ENCODE peak calls at places on chromosomes 11 and 22, in ten cellular contexts. M is activated CD8-positive, alpha-beta memory T cell treated with anti-CD3 and anti-CD28 coated beads for 24 hours; F is activated CD4-positive, CD25-positive, alpha-beta regulatory T cell; O is HEK293T; Q is NCI-H1417; E is lower leg skin; A is EH; X is neuronal stem cell; B is KG1; D is A549. H is an unnamed sample.

GRCh38 chr11:28343304-28344233 is 235.4 kb downstream of the METTL15 start:
- DNase-seq in Q (no peak), M (no peak), O (no peak), B (peak), D (peak), A (peak), X (no peak), F (no peak), E (no peak), H (no peak)

GRCh38 chr11:131408011-131408640 is 37.7 kb downstream of the NTM start:
- DNase-seq in M (no peak), X (no peak), F (no peak), A (peak), D (peak), O (peak), E (peak), B (peak), Q (peak), H (peak)

GRCh38 chr11:131544591-131544990 is 174.2 kb downstream of the NTM start:
- DNase-seq in B (no peak), E (no peak), F (no peak), A (no peak), M (no peak), D (no peak), X (no peak), O (no peak), Q (no peak), H (no peak)

GRCh38 chr11:68914761-68915160 is 11.1 kb downstream of the IGHMBP2 start:
- DNase-seq in D (no peak), A (no peak), E (no peak), B (no peak), M (no peak), Q (no peak), F (no peak), O (no peak), X (no peak), H (no peak)

GRCh38 chr22:19122752-19123492 is 710 bp upstream of the DGCR2 start:
- DNase-seq in X (no peak), O (peak), D (peak), E (no peak), M (no peak), Q (no peak), B (no peak), F (no peak), A (peak), H (no peak)

GRCh38 chr11:19795082-19795481 is 82.4 kb downstream of the NAV2 start:
- DNase-seq in E (no peak), A (peak), D (no peak), M (no peak), O (no peak), Q (no peak), X (no peak), F (no peak), B (no peak), H (no peak)

GRCh38 chr22:45420539-45420938 is 7.0 kb downstream of the RIBC2 start:
- DNase-seq in A (no peak), E (no peak), D (no peak), X (no peak), F (no peak), O (no peak), Q (no peak), M (no peak), B (no peak), H (no peak)

GRCh38 chr11:79648766-79649545 is 208.1 kb upstream of the TENM4 start:
- DNase-seq in D (no peak), A (no peak), E (no peak), X (no peak), O (no peak), B (no peak), F (no peak), Q (no peak), M (no peak), H (no peak)

GRCh38 chr22:45334528-45334927 is 24.8 kb downstream of the FAM118A start:
- DNase-seq in A (no peak), F (no peak), D (no peak), X (no peak), M (no peak), E (no peak), Q (no peak), B (no peak), O (no peak), H (no peak)

GRCh38 chr11:77557553-77557952 is 32.2 kb upstream of the AQP11 start:
- DNase-seq in Q (peak), X (no peak), D (no peak), O (peak), M (no peak), A (peak), B (peak), F (no peak), E (no peak), H (no peak)

GRCh38 chr22:42490244-42490832 is 29.3 kb downstream of the RRP7A start:
- DNase-seq in A (no peak), X (no peak), F (no peak), Q (no peak), M (no peak), E (no peak), B (no peak), D (no peak), O (no peak), H (no peak)

GRCh38 chr11:72413914-72414628 is 20.3 kb downstream of the CLPB start:
- DNase-seq in Q (peak), B (peak), D (peak), O (peak), A (peak), F (peak), E (peak), M (peak), X (peak), H (peak)

GRCh38 chr11:105621985-105622384 is 12.1 kb downstream of the GRIA4 start:
- DNase-seq in Q (no peak), X (no peak), F (no peak), E (no peak), A (no peak), D (no peak), O (no peak), M (no peak), B (no peak), H (no peak)

GRCh38 chr22:23233084-23233501 is 52.8 kb downstream of the BCR start:
- DNase-seq in Q (no peak), X (no peak), B (no peak), M (no peak), F (no peak), A (peak), O (no peak), E (no peak), D (no peak), H (no peak)

GRCh38 chr11:57644748-57645715 is 4.7 kb downstream of the YPEL4 start:
- DNase-seq in D (peak), F (peak), M (peak), E (peak), B (peak), A (peak), X (peak), Q (peak), O (peak), H (peak)

GRCh38 chr11:118910309-118911112 is 15.2 kb downstream of the BCL9L start:
- DNase-seq in B (no peak), M (peak), Q (no peak), X (no peak), O (no peak), F (no peak), D (no peak), A (peak), E (no peak), H (peak)

GRCh38 chr11:45897556-45897955 is 9.5 kb downstream of the FREY1 start:
- DNase-seq in A (no peak), X (no peak), Q (no peak), D (no peak), M (no peak), B (no peak), E (no peak), F (no peak), O (no peak), H (no peak)

GRCh38 chr11:5178046-5178837 is 22.2 kb downstream of the OR51V1 start:
- DNase-seq in O (no peak), Q (no peak), M (no peak), A (no peak), X (no peak), F (no peak), D (no peak), E (no peak), B (no peak), H (no peak)

GRCh38 chr11:60764879-60765278 is 8.2 kb downstream of the MS4A15 start:
- DNase-seq in D (no peak), A (no peak), X (no peak), B (no peak), E (no peak), F (no peak), O (no peak), M (no peak), Q (no peak), H (no peak)

GRCh38 chr11:134170909-134171281 is 52.9 kb downstream of the NCAPD3 start:
- DNase-seq in D (no peak), E (no peak), X (no peak), F (no peak), M (no peak), A (peak), Q (no peak), O (no peak), B (no peak), H (no peak)

GRCh38 chr22:47995718-47996117 is 1233.3 kb downstream of the TBC1D22A start:
- DNase-seq in F (no peak), B (no peak), A (no peak), X (no peak), O (no peak), E (no peak), M (no peak), D (no peak), Q (no peak), H (no peak)

GRCh38 chr11:64074239-64074638 is 38.5 kb downstream of the FLRT1 start:
- DNase-seq in D (no peak), Q (no peak), B (no peak), E (no peak), M (no peak), A (peak), O (no peak), F (no peak), X (no peak), H (peak)

GRCh38 chr11:63583288-63583687 is 20.1 kb upstream of the PLAAT2 start:
- DNase-seq in Q (no peak), M (no peak), O (no peak), A (no peak), X (no peak), D (no peak), E (no peak), B (no peak), F (no peak), H (no peak)

GRCh38 chr11:43681543-43681942 is 1.0 kb downstream of the HSD17B12 start:
- DNase-seq in B (no peak), O (peak), E (no peak), A (peak), F (no peak), M (no peak), D (peak), X (no peak), Q (no peak), H (no peak)

H was measured in lung.